ENCODE peak calls at places on chromosome 11, in six cellular contexts. J is stimulated activated CD8-positive, alpha-beta memory T cell treated with anti-CD3 and anti-CD28 coated beads, Interleukin-15, amount 100 ng/mL, for 4 hours; Q is hepatocyte; B is stimulated activated CD4-positive, alpha-beta T cell treated with anti-CD3 and anti-CD28 coated beads, TNF-alpha, amount 100 ng/mL, for 24 hours; F is Right ventricle myocardium superior; M is heart left ventricle. I is an unnamed sample.

GRCh38 chr11:119416606-119417580 is 6.1 kb downstream of the THY1 start:
- DNase-seq in J (no peak), Q (no peak), B (no peak), F (no peak), M (no peak), I (no peak)

GRCh38 chr11:2580061-2580421 is 119.8 kb downstream of the KCNQ1OT1 start:
- DNase-seq in J (no peak), Q (no peak), B (no peak), F (peak), M (peak), I (peak)

GRCh38 chr11:121035169-121035755 is 11.4 kb downstream of the TBCEL start:
- DNase-seq in J (no peak), Q (no peak), B (no peak), F (no peak), M (no peak), I (no peak)

GRCh38 chr11:75495749-75496641 is 29.7 kb downstream of the GDPD5 start:
- DNase-seq in J (no peak), Q (no peak), B (no peak), F (no peak), M (no peak), I (no peak)

GRCh38 chr11:15943418-15944197 is 412.7 kb downstream of the SOX6 start:
- DNase-seq in J (no peak), Q (no peak), B (no peak), F (no peak), M (no peak), I (no peak)

GRCh38 chr11:95512177-95512576 is 277.4 kb downstream of the FAM76B start:
- DNase-seq in J (no peak), Q (peak), B (no peak), F (no peak), M (no peak), I (no peak)

GRCh38 chr11:8082391-8083087 is 1.5 kb downstream of the TUB start:
- DNase-seq in J (no peak), Q (peak), B (no peak), F (no peak), M (peak), I (no peak)

GRCh38 chr11:103586756-103587155 is 449.7 kb upstream of the DDI1 start:
- DNase-seq in J (no peak), Q (no peak), B (no peak), F (no peak), M (no peak), I (no peak)

GRCh38 chr11:20501252-20501651 is 98.2 kb upstream of the SLC6A5 start:
- DNase-seq in J (no peak), Q (no peak), B (no peak), F (no peak), M (no peak), I (no peak)

GRCh38 chr11:58573451-58574104 is 2.1 kb downstream of the LPXN start:
- DNase-seq in J (peak), Q (peak), B (peak), F (peak), M (no peak), I (peak)

GRCh38 chr11:13367115-13367514 is 89.5 kb downstream of the BMAL1 start:
- DNase-seq in J (no peak), Q (no peak), B (no peak), F (no peak), M (no peak), I (no peak)

GRCh38 chr11:64339754-64340408 is at the start of gene CCDC88B:
- DNase-seq in J (peak), Q (peak), B (peak), F (peak), M (peak), I (peak)

GRCh38 chr11:34180045-34180813 is 74.8 kb downstream of the NAT10 start:
- DNase-seq in J (no peak), Q (no peak), B (no peak), F (no peak), M (no peak), I (no peak)

I was measured in left ventricle myocardium inferior.